ENCODE peak calls at places on chromosomes 7 and 10, in four cellular contexts. A is ureter, Z is ovary, G is HFF-Myc. B is an unnamed sample.

GRCh38 chr10:85767936-85768335 is 598.7 kb downstream of the GRID1 start:
- DNase-seq in G (no peak), A (no peak), Z (no peak), B (no peak)

GRCh38 chr10:75683158-75683557 is 251.7 kb downstream of the LRMDA start:
- DNase-seq in A (peak), G (no peak), Z (peak), B (no peak)

GRCh38 chr7:127253289-127254162 is 785 bp upstream of the GRM8 start:
- DNase-seq in G (no peak), A (peak), Z (peak), B (peak)

GRCh38 chr7:34491899-34492298 is 166.1 kb upstream of the NPSR1 start:
- DNase-seq in Z (no peak), A (no peak), G (no peak), B (no peak)

GRCh38 chr10:102596506-102596971 is 47.7 kb upstream of the TRIM8 start:
- DNase-seq in Z (no peak), G (no peak), A (no peak), B (peak)

GRCh38 chr10:23534761-23535160 is 95.9 kb downstream of the OTUD1 start:
- DNase-seq in A (no peak), Z (no peak), G (no peak), B (no peak)

GRCh38 chr10:35409094-35409582 is 72.8 kb downstream of the CCNY start:
- DNase-seq in G (peak), Z (no peak), A (no peak), B (peak)

GRCh38 chr7:80253237-80253636 is 118.6 kb downstream of the GNAI1 start:
- DNase-seq in Z (no peak), A (no peak), G (no peak), B (no peak)

GRCh38 chr10:120098242-120098930 is 205.9 kb downstream of the SEC23IP start:
- DNase-seq in G (no peak), A (no peak), Z (no peak), B (no peak)

GRCh38 chr7:155710035-155710434 is 65.6 kb downstream of the RBM33 start:
- DNase-seq in A (no peak), G (no peak), Z (no peak), B (no peak)

GRCh38 chr10:127149613-127150081 is 46.7 kb downstream of the INSYN2A start:
- DNase-seq in A (no peak), Z (no peak), G (no peak), B (no peak)

GRCh38 chr10:8052970-8053445 is 1.5 kb upstream of the GATA3 start:
- DNase-seq in Z (no peak), G (no peak), A (no peak), B (no peak)

GRCh38 chr7:2775376-2775775 is 68.7 kb downstream of the GNA12 start:
- DNase-seq in A (no peak), G (no peak), Z (no peak), B (peak)

GRCh38 chr10:53601260-53601875 is 828.8 kb upstream of the MBL2 start:
- DNase-seq in Z (no peak), G (peak), A (no peak), B (no peak)

GRCh38 chr10:126094537-126094936 is 198.2 kb downstream of the FANK1 start:
- DNase-seq in G (no peak), A (no peak), Z (no peak), B (no peak)

GRCh38 chr10:103564799-103565365 is 71.4 kb downstream of the NEURL1 start:
- DNase-seq in Z (no peak), G (no peak), A (no peak), B (no peak)

GRCh38 chr10:131109746-131110145 is 201.8 kb downstream of the TCERG1L start:
- DNase-seq in A (no peak), Z (no peak), G (no peak), B (peak)

GRCh38 chr10:76311752-76312699 is 880.6 kb downstream of the LRMDA start:
- DNase-seq in Z (no peak), G (no peak), A (no peak), B (peak)

GRCh38 chr10:108141064-108141463 is 976.6 kb upstream of the SORCS1 start:
- DNase-seq in Z (no peak), G (no peak), A (no peak), B (no peak)

GRCh38 chr7:43099750-43100149 is 12.7 kb upstream of the HECW1 start:
- DNase-seq in Z (no peak), A (no peak), G (no peak), B (no peak)

GRCh38 chr7:16416289-16417282 is 4.8 kb downstream of the CRPPA start:
- DNase-seq in G (no peak), Z (no peak), A (no peak), B (no peak)

GRCh38 chr10:70509376-70509775 is 30.8 kb downstream of the PALD1 start:
- DNase-seq in G (no peak), A (no peak), Z (peak), B (peak)

GRCh38 chr10:94282369-94282768 is 80.4 kb downstream of the NOC3L start:
- DNase-seq in G (no peak), Z (no peak), A (no peak), B (no peak)

GRCh38 chr7:114889646-114890285 is 32.1 kb upstream of the MDFIC start:
- DNase-seq in A (no peak), Z (no peak), G (peak), B (peak)

GRCh38 chr7:133704436-133704835 is 422.7 kb upstream of the LRGUK start:
- DNase-seq in Z (no peak), A (no peak), G (no peak), B (no peak)

B was measured in adrenal gland.